ENCODE peak calls at places on chromosomes 13 and 19, in six cellular contexts. E is RWPE1, V is AG04450, U is SIG-M5, L is transverse colon, C is EH. H is an unnamed sample.

GRCh38 chr19:46967578-46968018 is 52.0 kb upstream of the NPAS1 start:
- DNase-seq in V (no peak), E (no peak), C (no peak), L (peak), U (no peak), H (no peak)

GRCh38 chr13:105465251-105465650 is 1070.2 kb downstream of the EFNB2 start:
- DNase-seq in L (no peak), U (no peak), C (no peak), E (peak), V (no peak), H (no peak)

GRCh38 chr19:55673465-55673864 is 1.6 kb upstream of the EPN1 start:
- DNase-seq in V (no peak), E (no peak), U (no peak), L (no peak), C (no peak), H (no peak)

GRCh38 chr13:82962422-82962821 is 919.9 kb downstream of the SLITRK1 start:
- DNase-seq in C (peak), L (no peak), E (no peak), U (no peak), V (no peak), H (no peak)

GRCh38 chr13:111418101-111418500 is 97.7 kb downstream of the TEX29 start:
- DNase-seq in E (no peak), L (no peak), U (no peak), V (no peak), C (no peak), H (no peak)

GRCh38 chr13:79423801-79424642 is 18.0 kb upstream of the RBM26 start:
- DNase-seq in C (peak), E (peak), V (peak), U (peak), L (no peak), H (no peak)

GRCh38 chr19:55638864-55639359 is 1.9 kb upstream of the ZNF580 start:
- DNase-seq in V (no peak), E (no peak), L (no peak), U (no peak), C (peak), H (no peak)

GRCh38 chr19:15895876-15896430 is 1.9 kb downstream of the CYP4F2 start:
- DNase-seq in E (no peak), C (no peak), U (no peak), L (no peak), V (no peak), H (no peak)

GRCh38 chr13:40910324-40911050 is 108.6 kb downstream of the ELF1 start:
- DNase-seq in E (peak), V (no peak), U (no peak), L (no peak), C (peak), H (no peak)

GRCh38 chr19:21092107-21092506 is 10.1 kb downstream of the ZNF714 start:
- DNase-seq in E (no peak), C (peak), L (no peak), U (no peak), V (no peak), H (peak)

GRCh38 chr13:65460136-65460535 is 1770.0 kb downstream of the PCDH9 start:
- DNase-seq in E (no peak), L (no peak), U (no peak), V (peak), C (peak), H (no peak)

GRCh38 chr13:40564342-40564997 is 102.0 kb downstream of the FOXO1 start:
- DNase-seq in V (no peak), C (no peak), L (no peak), U (no peak), E (no peak), H (no peak)

GRCh38 chr13:25267715-25268114 is 19.6 kb downstream of the MTMR6 start:
- DNase-seq in C (peak), U (no peak), V (no peak), E (no peak), L (no peak), H (no peak)

GRCh38 chr13:97174638-97175037 is 47.5 kb upstream of the MBNL2 start:
- DNase-seq in U (no peak), L (no peak), E (no peak), C (peak), V (no peak), H (no peak)

GRCh38 chr13:107585466-107585865 is 629.9 kb downstream of the LIG4 start:
- DNase-seq in L (no peak), C (no peak), V (no peak), U (no peak), E (no peak), H (no peak)

GRCh38 chr19:28874742-28875141 is 338.2 kb downstream of the UQCRFS1 start:
- DNase-seq in C (no peak), E (no peak), U (no peak), L (no peak), V (no peak), H (no peak)

GRCh38 chr13:34933349-34933748 is 8.7 kb upstream of the NBEA start:
- DNase-seq in U (no peak), C (no peak), E (no peak), L (no peak), V (no peak), H (no peak)

GRCh38 chr19:46284635-46285034 is 12.2 kb upstream of the HIF3A start:
- DNase-seq in L (no peak), E (no peak), U (no peak), V (no peak), C (no peak), H (no peak)

GRCh38 chr19:38298841-38299680 is 5.0 kb upstream of the C19orf33 start:
- DNase-seq in C (peak), L (no peak), U (no peak), E (no peak), V (peak), H (no peak)

GRCh38 chr19:45492627-45493470 is 4.0 kb downstream of the RTN2 start:
- DNase-seq in L (peak), U (no peak), V (no peak), C (peak), E (no peak), H (no peak)

GRCh38 chr19:5691205-5691929 is 1.3 kb downstream of the RPL36 start:
- DNase-seq in V (no peak), L (peak), E (peak), U (no peak), C (peak), H (no peak)

GRCh38 chr13:73698859-73699258 is 435.3 kb downstream of the KLF12 start:
- DNase-seq in V (no peak), C (peak), E (no peak), L (no peak), U (no peak), H (no peak)

GRCh38 chr19:10701955-10702307 is 692 bp downstream of the QTRT1 start:
- DNase-seq in L (peak), U (no peak), C (peak), V (no peak), E (no peak), H (no peak)

GRCh38 chr13:114078501-114079451 is 53.6 kb downstream of the RASA3 start:
- DNase-seq in V (no peak), E (peak), U (no peak), C (peak), L (peak), H (peak)

GRCh38 chr13:74767031-74767430 is 632.8 kb upstream of the KLF12 start:
- DNase-seq in C (peak), E (no peak), V (no peak), L (no peak), U (no peak), H (peak)

GRCh38 chr13:46317120-46317519 is 69.9 kb downstream of the RUBCNL start:
- DNase-seq in V (no peak), E (no peak), C (peak), L (no peak), U (no peak), H (peak)